ENCODE peak calls at places on chromosomes 4 and X, in six cellular contexts. R, U, S, J, P and V are unnamed samples.

GRCh38 chrX:132636080-132636479 is 147.2 kb upstream of the MBNL3 start:
- DNase-seq in R (no peak), U (no peak), S (no peak), J (no peak), P (peak; percentile 11), V (no peak)

GRCh38 chrX:126489141-126489540 is 63.5 kb downstream of the DCAF12L1 start:
- DNase-seq in R (no peak), U (no peak), S (no peak), J (no peak), P (no peak), V (no peak)

GRCh38 chr4:57945298-57945697 is 835.1 kb upstream of the IGFBP7 start:
- DNase-seq in R (no peak), U (no peak), S (no peak), J (no peak), P (no peak), V (no peak)

GRCh38 chr4:40003986-40004385 is 26.3 kb upstream of the PDS5A start:
- DNase-seq in R (no peak), U (peak; percentile 23), S (no peak), J (no peak), P (no peak), V (no peak)

GRCh38 chrX:41605144-41605543 is 83.6 kb upstream of the GPR34 start:
- DNase-seq in R (no peak), U (no peak), S (no peak), J (no peak), P (no peak), V (no peak)

GRCh38 chr4:182533948-182534347 is 290.7 kb downstream of the TENM3 start:
- DNase-seq in R (no peak), U (no peak), S (no peak), J (no peak), P (peak; percentile 6), V (no peak)

GRCh38 chr4:82360298-82361177 is 13.3 kb downstream of the HNRNPD start:
- DNase-seq in R (no peak), U (no peak), S (no peak), J (no peak), P (peak; percentile 38), V (no peak)

GRCh38 chr4:113434247-113434587 is 327.3 kb downstream of the CAMK2D start:
- DNase-seq in R (no peak), U (no peak), S (no peak), J (no peak), P (peak; percentile 75), V (no peak)

GRCh38 chr4:133147922-133148689 is 988 bp upstream of the PCDH10 start:
- DNase-seq in R (no peak), U (no peak), S (no peak), J (no peak), P (peak; percentile 72), V (no peak)

GRCh38 chr4:175034986-175035705 is 117.0 kb downstream of the ADAM29 start:
- DNase-seq in R (no peak), U (no peak), S (no peak), J (no peak), P (no peak), V (no peak)

GRCh38 chrX:123481908-123482873 is 250.7 kb downstream of the THOC2 start:
- DNase-seq in R (no peak), U (no peak), S (no peak), J (no peak), P (peak; percentile 35), V (no peak)

GRCh38 chr4:168723020-168723419 is 226.2 kb downstream of the PALLD start:
- DNase-seq in R (no peak), U (no peak), S (no peak), J (no peak), P (peak; percentile 69), V (no peak)

GRCh38 chr4:128512767-128513322 is 225.2 kb upstream of the PGRMC2 start:
- DNase-seq in R (no peak), U (no peak), S (no peak), J (no peak), P (peak; percentile 37), V (no peak)

GRCh38 chrX:103343105-103343504 is 13.1 kb downstream of the TCEAL7 start:
- DNase-seq in R (no peak), U (no peak), S (peak; percentile 1), J (peak; percentile 22), P (peak; percentile 57), V (no peak)

GRCh38 chrX:153769865-153770605 is 6.0 kb downstream of the PLXNB3 start:
- DNase-seq in R (no peak), U (no peak), S (no peak), J (no peak), P (no peak), V (peak; percentile 33)

GRCh38 chr4:94131212-94131611 is 76.5 kb upstream of the SMARCAD1 start:
- DNase-seq in R (no peak), U (no peak), S (no peak), J (no peak), P (no peak), V (no peak)

GRCh38 chr4:147927377-147928137 is 195.7 kb downstream of the ARHGAP10 start:
- DNase-seq in R (no peak), U (no peak), S (no peak), J (no peak), P (no peak), V (no peak)

GRCh38 chrX:30831082-30831481 is 58.0 kb downstream of the TAB3 start:
- DNase-seq in R (no peak), U (no peak), S (peak; percentile 1), J (no peak), P (no peak), V (no peak)

GRCh38 chr4:150268444-150268843 is 190.2 kb downstream of the DCLK2 start:
- DNase-seq in R (no peak), U (no peak), S (no peak), J (no peak), P (no peak), V (no peak)

GRCh38 chr4:185005209-185005819 is 13.0 kb upstream of the HELT start:
- DNase-seq in R (peak; percentile 48), U (no peak), S (peak; percentile 73), J (peak; percentile 65), P (peak; percentile 83), V (no peak)

GRCh38 chr4:5133933-5134594 is 82.8 kb downstream of the STK32B start:
- DNase-seq in R (no peak), U (no peak), S (no peak), J (no peak), P (no peak), V (no peak)

GRCh38 chr4:27003602-27004238 is 143.1 kb downstream of the STIM2 start:
- DNase-seq in R (no peak), U (no peak), S (no peak), J (no peak), P (peak; percentile 46), V (no peak)

GRCh38 chrX:112642349-112642748 is 37.4 kb downstream of the LHFPL1 start:
- DNase-seq in R (no peak), U (no peak), S (no peak), J (peak; percentile 4), P (peak; percentile 57), V (no peak)

GRCh38 chr4:99817310-99817885 is 771 bp downstream of the DAPP1 start:
- DNase-seq in R (no peak), U (no peak), S (no peak), J (no peak), P (no peak), V (no peak)

GRCh38 chr4:187726485-187726884 is 269.1 kb upstream of the ZFP42 start:
- DNase-seq in R (no peak), U (no peak), S (no peak), J (no peak), P (no peak), V (no peak)

GRCh38 chr4:7335363-7336066 is 99.2 kb downstream of the PSAPL1 start:
- DNase-seq in R (no peak), U (no peak), S (peak; percentile 18), J (no peak), P (peak; percentile 48), V (no peak)

GRCh38 chr4:27702710-27703431 is 842.2 kb downstream of the STIM2 start:
- DNase-seq in R (no peak), U (no peak), S (no peak), J (no peak), P (no peak), V (no peak)

GRCh38 chrX:97326456-97326855 is 442.7 kb downstream of the RPA4 start:
- DNase-seq in R (no peak), U (no peak), S (no peak), J (no peak), P (no peak), V (no peak)

GRCh38 chr4:139735381-139736256 is 70.0 kb downstream of the MGST2 start:
- DNase-seq in R (no peak), U (no peak), S (no peak), J (no peak), P (peak; percentile 43), V (no peak)

GRCh38 chr4:182307746-182308145 is 64.5 kb downstream of the TENM3 start:
- DNase-seq in R (no peak), U (peak; percentile 98), S (no peak), J (no peak), P (peak; percentile 90), V (peak; percentile 84)

GRCh38 chr4:177393236-177393635 is 49.0 kb downstream of the AGA start:
- DNase-seq in R (no peak), U (no peak), S (no peak), J (no peak), P (no peak), V (no peak)

GRCh38 chr4:123110685-123111084 is 188.3 kb upstream of the NUDT6 start:
- DNase-seq in R (no peak), U (no peak), S (no peak), J (no peak), P (no peak), V (no peak)